ENCODE peak calls at places on chromosomes 13 and 19, in five cellular contexts. One of them, this sample, is unnamed.
A peak's percentile ranks its signal among the peaks of the same experiment; 100 is the strongest.

GRCh38 chr13:47826481-47826880 is 174.6 kb downstream of the SUCLA2 start:
- DNase-seq in T-helper 17 cell: no peak
- DNase-seq in GM23248: peak; percentile 30
- DNase-seq in thyroid gland: no peak
- DNase-seq in left lung: no peak
- DNase-seq in this sample: no peak

GRCh38 chr13:20127563-20128458 is 33.0 kb downstream of the GJA3 start:
- DNase-seq in T-helper 17 cell: no peak
- DNase-seq in GM23248: peak; percentile 76
- DNase-seq in thyroid gland: peak; percentile 73
- DNase-seq in left lung: peak; percentile 93
- DNase-seq in this sample: no peak

GRCh38 chr19:15248648-15249559 is 16.7 kb upstream of the EPHX3 start:
- DNase-seq in T-helper 17 cell: no peak
- DNase-seq in GM23248: peak; percentile 98
- DNase-seq in thyroid gland: peak; percentile 41
- DNase-seq in left lung: peak; percentile 87
- DNase-seq in this sample: no peak

GRCh38 chr19:21463449-21464105 is 41.8 kb upstream of the ZNF429 start:
- DNase-seq in T-helper 17 cell: no peak
- DNase-seq in GM23248: no peak
- DNase-seq in thyroid gland: peak; percentile 73
- DNase-seq in left lung: peak; percentile 84
- DNase-seq in this sample: no peak

GRCh38 chr13:112943309-112944125 is 25.5 kb upstream of the MCF2L start:
- DNase-seq in T-helper 17 cell: no peak
- DNase-seq in GM23248: peak; percentile 52
- DNase-seq in thyroid gland: peak; percentile 68
- DNase-seq in left lung: peak; percentile 89
- DNase-seq in this sample: peak; percentile 25

GRCh38 chr13:114147803-114148520 is 15.5 kb upstream of the RASA3 start:
- DNase-seq in T-helper 17 cell: no peak
- DNase-seq in GM23248: no peak
- DNase-seq in thyroid gland: no peak
- DNase-seq in left lung: no peak
- DNase-seq in this sample: no peak

GRCh38 chr19:45075215-45076028 is 856 bp downstream of the ZNF296 start:
- DNase-seq in T-helper 17 cell: no peak
- DNase-seq in GM23248: peak; percentile 26
- DNase-seq in thyroid gland: peak; percentile 79
- DNase-seq in left lung: peak; percentile 99
- DNase-seq in this sample: no peak

GRCh38 chr13:94620286-94620896 is 18.7 kb downstream of the GPR180 start:
- DNase-seq in T-helper 17 cell: no peak
- DNase-seq in GM23248: peak; percentile 53
- DNase-seq in thyroid gland: peak; percentile 19
- DNase-seq in left lung: no peak
- DNase-seq in this sample: peak; percentile 64

GRCh38 chr13:40350283-40350992 is 316.0 kb downstream of the FOXO1 start:
- DNase-seq in T-helper 17 cell: no peak
- DNase-seq in GM23248: no peak
- DNase-seq in thyroid gland: no peak
- DNase-seq in left lung: no peak
- DNase-seq in this sample: no peak

GRCh38 chr19:46984077-46985010 is 35.3 kb upstream of the NPAS1 start:
- DNase-seq in T-helper 17 cell: no peak
- DNase-seq in GM23248: peak; percentile 48
- DNase-seq in thyroid gland: no peak
- DNase-seq in left lung: no peak
- DNase-seq in this sample: peak; percentile 10

GRCh38 chr19:37484406-37485115 is 15.4 kb downstream of the ZNF570 start:
- DNase-seq in T-helper 17 cell: no peak
- DNase-seq in GM23248: no peak
- DNase-seq in thyroid gland: no peak
- DNase-seq in left lung: no peak
- DNase-seq in this sample: no peak

GRCh38 chr19:44260343-44260681 is 626 bp downstream of the ZNF233 start:
- DNase-seq in T-helper 17 cell: no peak
- DNase-seq in GM23248: no peak
- DNase-seq in thyroid gland: no peak
- DNase-seq in left lung: no peak
- DNase-seq in this sample: no peak

GRCh38 chr13:77136902-77137420 is 110.0 kb upstream of the FBXL3 start:
- DNase-seq in T-helper 17 cell: no peak
- DNase-seq in GM23248: peak; percentile 21
- DNase-seq in thyroid gland: no peak
- DNase-seq in left lung: no peak
- DNase-seq in this sample: no peak

GRCh38 chr19:45164577-45165335 is 4.0 kb upstream of the NKPD1 start:
- DNase-seq in T-helper 17 cell: peak; percentile 49
- DNase-seq in GM23248: peak; percentile 78
- DNase-seq in thyroid gland: peak; percentile 87
- DNase-seq in left lung: peak; percentile 90
- DNase-seq in this sample: no peak

GRCh38 chr19:51811344-51811743 is 16.4 kb downstream of the FPR3 start:
- DNase-seq in T-helper 17 cell: no peak
- DNase-seq in GM23248: no peak
- DNase-seq in thyroid gland: no peak
- DNase-seq in left lung: no peak
- DNase-seq in this sample: no peak

GRCh38 chr13:39302855-39303254 is 264.6 kb downstream of the NHLRC3 start:
- DNase-seq in T-helper 17 cell: no peak
- DNase-seq in GM23248: no peak
- DNase-seq in thyroid gland: no peak
- DNase-seq in left lung: no peak
- DNase-seq in this sample: no peak

GRCh38 chr19:4542896-4543351 is 3.1 kb upstream of the LRG1 start:
- DNase-seq in T-helper 17 cell: no peak
- DNase-seq in GM23248: no peak
- DNase-seq in thyroid gland: no peak
- DNase-seq in left lung: no peak
- DNase-seq in this sample: no peak

GRCh38 chr19:51830263-51830662 is 35.3 kb downstream of the FPR3 start:
- DNase-seq in T-helper 17 cell: no peak
- DNase-seq in GM23248: peak; percentile 7
- DNase-seq in thyroid gland: no peak
- DNase-seq in left lung: no peak
- DNase-seq in this sample: no peak

GRCh38 chr19:14333101-14333871 is 48.0 kb upstream of the ADGRE5 start:
- DNase-seq in T-helper 17 cell: no peak
- DNase-seq in GM23248: peak; percentile 36
- DNase-seq in thyroid gland: no peak
- DNase-seq in left lung: peak; percentile 81
- DNase-seq in this sample: no peak

GRCh38 chr19:46416077-46416709 is 2.8 kb upstream of the CCDC8 start:
- DNase-seq in T-helper 17 cell: no peak
- DNase-seq in GM23248: peak; percentile 86
- DNase-seq in thyroid gland: peak; percentile 98
- DNase-seq in left lung: peak; percentile 90
- DNase-seq in this sample: peak; percentile 80

GRCh38 chr13:97221046-97221445 is 1.1 kb upstream of the MBNL2 start:
- DNase-seq in T-helper 17 cell: no peak
- DNase-seq in GM23248: no peak
- DNase-seq in thyroid gland: no peak
- DNase-seq in left lung: no peak
- DNase-seq in this sample: no peak

GRCh38 chr19:12052571-12053169 is at the start of gene ZNF878:
- DNase-seq in T-helper 17 cell: peak; percentile 5
- DNase-seq in GM23248: peak; percentile 90
- DNase-seq in thyroid gland: peak; percentile 99
- DNase-seq in left lung: peak; percentile 93
- DNase-seq in this sample: peak; percentile 78